ENCODE peak calls at places on chromosomes 5 and 9, in nine cellular contexts. V, G, T, C, J, E, K, X and U are unnamed samples.

GRCh38 chr5:10831416-10831815 is 70.4 kb upstream of the DAP start:
- DNase-seq in K (no peak), X (no peak), G (no peak), J (peak), E (no peak), T (no peak), C (peak), V (no peak), U (no peak)

GRCh38 chr5:40383719-40384651 is 295.7 kb upstream of the PTGER4 start:
- DNase-seq in T (no peak), G (no peak), C (peak), V (no peak), X (peak), J (peak), E (no peak), K (peak), U (no peak)

GRCh38 chr5:160463775-160464465 is 42.3 kb downstream of the PTTG1 start:
- DNase-seq in V (no peak), T (no peak), E (no peak), G (no peak), C (peak), X (peak), K (peak), J (peak), U (no peak)

GRCh38 chr9:2934883-2935282 is 91.0 kb upstream of the PUM3 start:
- DNase-seq in G (no peak), X (no peak), T (no peak), C (no peak), J (no peak), V (no peak), K (no peak), E (no peak), U (no peak)

GRCh38 chr5:59674763-59675162 is 218.8 kb downstream of the PDE4D start:
- DNase-seq in C (no peak), X (no peak), G (no peak), K (no peak), E (no peak), T (no peak), J (no peak), V (no peak), U (no peak)

GRCh38 chr9:130805510-130806387 is 29.3 kb upstream of the ABL1 start:
- DNase-seq in X (no peak), V (no peak), J (no peak), G (no peak), K (no peak), C (peak), T (no peak), E (no peak), U (no peak)

GRCh38 chr5:156379198-156379597 is 52.2 kb downstream of the SGCD start:
- DNase-seq in G (no peak), E (no peak), X (no peak), T (no peak), V (no peak), K (no peak), J (no peak), C (no peak), U (no peak)

GRCh38 chr5:538801-539468 is 14.7 kb upstream of the SLC9A3 start:
- DNase-seq in X (no peak), T (no peak), C (no peak), V (no peak), G (no peak), K (no peak), E (no peak), J (no peak), U (no peak)

GRCh38 chr9:79946718-79947117 is 375.0 kb downstream of the TLE4 start:
- DNase-seq in G (no peak), C (peak), K (no peak), E (no peak), X (no peak), V (no peak), T (peak), J (no peak), U (no peak)

GRCh38 chr9:93587651-93588347 is 11.4 kb downstream of the PHF2 start:
- DNase-seq in V (no peak), C (no peak), K (no peak), T (no peak), G (no peak), J (no peak), E (no peak), X (no peak), U (no peak)

GRCh38 chr9:76198336-76198735 is 195.9 kb downstream of the RFK start:
- DNase-seq in G (no peak), C (peak), X (no peak), K (no peak), T (no peak), E (no peak), J (no peak), V (no peak), U (no peak)

GRCh38 chr9:8025532-8025931 is 226.0 kb upstream of the DMAC1 start:
- DNase-seq in C (no peak), E (no peak), T (no peak), J (no peak), V (no peak), G (no peak), K (no peak), X (peak), U (no peak)

GRCh38 chr5:117657591-117657990 is 1083.0 kb upstream of the SEMA6A start:
- DNase-seq in T (no peak), E (no peak), V (peak), X (no peak), K (no peak), C (no peak), J (no peak), G (no peak), U (no peak)

GRCh38 chr5:25858019-25858418 is 1180.4 kb downstream of the CDH9 start:
- DNase-seq in X (no peak), K (no peak), V (no peak), J (no peak), T (no peak), C (no peak), E (no peak), G (no peak), U (no peak)

GRCh38 chr9:123680382-123680781 is 249.5 kb downstream of the DENND1A start:
- DNase-seq in J (no peak), C (no peak), K (no peak), V (no peak), X (no peak), T (no peak), G (no peak), E (no peak), U (no peak)

GRCh38 chr5:60633336-60633735 is 66.6 kb downstream of the DEPDC1B start:
- DNase-seq in V (no peak), C (peak), T (no peak), X (no peak), E (no peak), K (no peak), J (peak), G (no peak), U (no peak)

GRCh38 chr5:122259995-122260394 is 52.0 kb upstream of the SNCAIP start:
- DNase-seq in E (no peak), G (no peak), J (peak), C (peak), T (no peak), X (no peak), K (peak), V (no peak), U (no peak)

GRCh38 chr5:88276378-88276777 is 7.7 kb upstream of the TMEM161B start:
- DNase-seq in T (no peak), G (no peak), J (no peak), E (no peak), K (no peak), V (no peak), C (no peak), X (no peak), U (no peak)

GRCh38 chr5:174547814-174548213 is 176.6 kb upstream of the MSX2 start:
- DNase-seq in C (no peak), X (no peak), K (no peak), T (no peak), J (no peak), V (no peak), G (no peak), E (no peak), U (no peak)

GRCh38 chr9:84478996-84479395 is 138.4 kb upstream of the SLC28A3 start:
- DNase-seq in V (no peak), X (no peak), C (no peak), J (no peak), E (no peak), K (no peak), G (no peak), T (no peak), U (no peak)

GRCh38 chr9:126953089-126953809 is 38.7 kb downstream of the RALGPS1 start:
- DNase-seq in X (no peak), K (no peak), C (peak), G (no peak), T (no peak), J (no peak), E (no peak), V (no peak), U (no peak)

GRCh38 chr5:75363111-75363510 is 26.1 kb downstream of the HMGCR start:
- DNase-seq in C (no peak), J (no peak), T (no peak), X (no peak), K (no peak), G (no peak), V (no peak), E (no peak), U (no peak)

GRCh38 chr5:158700231-158700996 is 399.3 kb downstream of the EBF1 start:
- DNase-seq in K (peak), X (no peak), G (no peak), T (no peak), C (peak), J (no peak), V (no peak), E (no peak), U (no peak)

GRCh38 chr5:150789943-150790611 is 11.5 kb downstream of the SMIM3 start:
- DNase-seq in E (no peak), J (peak), V (no peak), X (peak), K (peak), T (no peak), G (peak), C (peak), U (no peak)

GRCh38 chr9:77166193-77166592 is 11.1 kb upstream of the VPS13A start:
- DNase-seq in C (no peak), V (no peak), J (no peak), G (no peak), K (no peak), E (no peak), T (no peak), X (no peak), U (no peak)

GRCh38 chr9:71250626-71251025 is 129.2 kb upstream of the TRPM3 start:
- DNase-seq in K (no peak), T (no peak), X (no peak), C (no peak), E (no peak), J (no peak), V (no peak), G (no peak), U (no peak)

GRCh38 chr5:179806250-179807045 is at the start of gene MGAT4B:
- DNase-seq in J (peak), K (no peak), T (peak), X (peak), C (peak), G (peak), E (peak), V (peak), U (peak)

GRCh38 chr9:115551396-115551795 is 433.4 kb upstream of the TNC start:
- DNase-seq in X (no peak), J (no peak), T (no peak), G (no peak), C (peak), E (no peak), V (no peak), K (peak), U (no peak)

GRCh38 chr9:83166369-83166768 is 103.4 kb upstream of the RASEF start:
- DNase-seq in T (no peak), X (no peak), J (no peak), G (no peak), V (no peak), E (no peak), C (no peak), K (no peak), U (no peak)